ENCODE peak calls at places on chromosomes 7 and 10, in four cellular contexts. V, E, H and J are unnamed samples.

GRCh38 chr7:157394246-157395191 is 57.7 kb downstream of the DNAJB6 start:
- DNase-seq in V (no peak), E (no peak), H (no peak), J (no peak)

GRCh38 chr10:96664563-96664962 is 55.8 kb downstream of the PIK3AP1 start:
- DNase-seq in V (no peak), E (no peak), H (no peak), J (peak)

GRCh38 chr10:77837248-77837924 is 89.2 kb downstream of the DLG5 start:
- DNase-seq in V (no peak), E (no peak), H (peak), J (no peak)

GRCh38 chr10:71036586-71036985 is 148.2 kb upstream of the PCBD1 start:
- DNase-seq in V (no peak), E (no peak), H (no peak), J (no peak)

GRCh38 chr7:23114854-23115253 is 9.3 kb downstream of the KLHL7 start:
- DNase-seq in V (no peak), E (no peak), H (no peak), J (no peak)

GRCh38 chr7:42237891-42238531 is 1.0 kb upstream of the GLI3 start:
- DNase-seq in V (peak), E (no peak), H (no peak), J (no peak)

GRCh38 chr10:61343781-61344180 is 109.4 kb downstream of the TMEM26 start:
- DNase-seq in V (no peak), E (no peak), H (no peak), J (no peak)

GRCh38 chr7:255038-255435 is 34.9 kb upstream of the FOXL3 start:
- DNase-seq in V (no peak), E (no peak), H (no peak), J (no peak)

GRCh38 chr10:50991496-50992355 is 82.6 kb upstream of the PRKG1 start:
- DNase-seq in V (peak), E (no peak), H (no peak), J (no peak)

GRCh38 chr7:38283107-38283506 is 9.7 kb upstream of the TARP start:
- DNase-seq in V (no peak), E (no peak), H (no peak), J (no peak)

GRCh38 chr10:126839094-126839761 is 66.0 kb upstream of the DOCK1 start:
- DNase-seq in V (no peak), E (peak), H (no peak), J (no peak)

GRCh38 chr10:78717200-78717599 is 351.6 kb upstream of the ZMIZ1 start:
- DNase-seq in V (peak), E (no peak), H (no peak), J (no peak)

GRCh38 chr7:123120286-123120685 is 79.5 kb downstream of the SLC13A1 start:
- DNase-seq in V (no peak), E (no peak), H (no peak), J (no peak)

GRCh38 chr10:102230861-102231356 is 4.8 kb downstream of the ELOVL3 start:
- DNase-seq in V (no peak), E (no peak), H (no peak), J (peak)

GRCh38 chr10:6279540-6280267 is 77.0 kb downstream of the PFKFB3 start:
- DNase-seq in V (peak), E (no peak), H (no peak), J (no peak)

GRCh38 chr7:16564909-16565426 is 38.3 kb downstream of the LRRC72 start:
- DNase-seq in V (no peak), E (no peak), H (peak), J (no peak)

GRCh38 chr7:2821161-2821841 is 22.8 kb downstream of the GNA12 start:
- DNase-seq in V (no peak), E (no peak), H (no peak), J (peak)

GRCh38 chr10:28970231-28970630 is 292.9 kb downstream of the BAMBI start:
- DNase-seq in V (no peak), E (no peak), H (no peak), J (no peak)

GRCh38 chr7:30142710-30143109 is 7.9 kb downstream of the MTURN start:
- DNase-seq in V (peak), E (no peak), H (no peak), J (no peak)

GRCh38 chr10:44970812-44971395 is 7.7 kb downstream of the DEPP1 start:
- DNase-seq in V (no peak), E (no peak), H (no peak), J (no peak)

GRCh38 chr10:45278860-45279498 is 36.4 kb downstream of the OR13A1 start:
- DNase-seq in V (no peak), E (no peak), H (no peak), J (no peak)

GRCh38 chr7:158373761-158374545 is 213.7 kb downstream of the PTPRN2 start:
- DNase-seq in V (no peak), E (no peak), H (no peak), J (no peak)

GRCh38 chr10:121956111-121957061 is 18.6 kb downstream of the NSMCE4A start:
- DNase-seq in V (no peak), E (no peak), H (no peak), J (no peak)

GRCh38 chr10:49700211-49700610 is 20.8 kb downstream of the C10orf53 start:
- DNase-seq in V (no peak), E (no peak), H (no peak), J (no peak)

GRCh38 chr7:42314696-42315095 is 77.7 kb upstream of the GLI3 start:
- DNase-seq in V (no peak), E (no peak), H (no peak), J (no peak)

GRCh38 chr10:28681345-28681763 is 4.0 kb downstream of the BAMBI start:
- DNase-seq in V (peak), E (no peak), H (no peak), J (no peak)

GRCh38 chr10:110569736-110570135 is 2.2 kb downstream of the SMC3 start:
- DNase-seq in V (no peak), E (no peak), H (no peak), J (no peak)

GRCh38 chr7:156527458-156527890 is 113.1 kb upstream of the RNF32 start:
- DNase-seq in V (no peak), E (no peak), H (no peak), J (no peak)

GRCh38 chr7:45219130-45219529 is 61.5 kb downstream of the RAMP3 start:
- DNase-seq in V (no peak), E (no peak), H (no peak), J (no peak)

GRCh38 chr7:156308976-156309620 is 331.5 kb upstream of the RNF32 start:
- DNase-seq in V (no peak), E (peak), H (no peak), J (no peak)

GRCh38 chr10:84429926-84430520 is 101.6 kb downstream of the CCSER2 start:
- DNase-seq in V (peak), E (peak), H (peak), J (no peak)

GRCh38 chr7:151677581-151678226 is 158.0 kb upstream of the RHEB start:
- DNase-seq in V (no peak), E (no peak), H (no peak), J (no peak)

GRCh38 chr7:134632937-134633540 is 13.6 kb upstream of the BPGM start:
- DNase-seq in V (no peak), E (no peak), H (peak), J (no peak)

GRCh38 chr10:75474106-75474505 is 42.7 kb downstream of the LRMDA start:
- DNase-seq in V (no peak), E (no peak), H (no peak), J (no peak)

GRCh38 chr10:123331438-123331837 is 177.2 kb downstream of the BUB3 start:
- DNase-seq in V (no peak), E (no peak), H (no peak), J (no peak)

GRCh38 chr10:24617771-24618396 is 105.8 kb downstream of the ARHGAP21 start:
- DNase-seq in V (peak), E (peak), H (peak), J (no peak)

GRCh38 chr7:26292768-26293560 is 1.3 kb downstream of the SNX10 start:
- DNase-seq in V (no peak), E (no peak), H (no peak), J (no peak)

GRCh38 chr7:158740013-158740656 is 35.5 kb upstream of the NCAPG2 start:
- DNase-seq in V (no peak), E (no peak), H (no peak), J (peak)